ENCODE peak calls at places on chromosomes 11 and 22, in four cellular contexts. One of them, this sample, is unnamed.

GRCh38 chr11:129881570-129882170 is 13.7 kb downstream of the NFRKB start:
- DNase-seq in GM10248: peak; percentile 31
- DNase-seq in ovary: no peak
- DNase-seq in IMR-90: peak; percentile 21
- DNase-seq in this sample: peak; percentile 48

GRCh38 chr11:44049832-44050231 is 2.1 kb downstream of the ACCSL start:
- DNase-seq in GM10248: no peak
- DNase-seq in IMR-90: no peak
- DNase-seq in ovary: no peak
- DNase-seq in this sample: no peak

GRCh38 chr11:116548286-116548685 is 224.5 kb downstream of the BUD13 start:
- DNase-seq in GM10248: no peak
- DNase-seq in IMR-90: no peak
- DNase-seq in ovary: no peak
- DNase-seq in this sample: no peak

GRCh38 chr11:83220279-83220678 is 26.8 kb downstream of the ANKRD42 start:
- DNase-seq in GM10248: no peak
- DNase-seq in ovary: no peak
- DNase-seq in IMR-90: no peak
- DNase-seq in this sample: no peak

GRCh38 chr11:13349046-13349445 is 71.5 kb downstream of the BMAL1 start:
- DNase-seq in ovary: no peak
- DNase-seq in IMR-90: no peak
- DNase-seq in GM10248: no peak
- DNase-seq in this sample: no peak

GRCh38 chr22:46049726-46050450 is 72.9 kb upstream of the WNT7B start:
- DNase-seq in ovary: peak; percentile 31
- DNase-seq in GM10248: no peak
- DNase-seq in IMR-90: no peak
- DNase-seq in this sample: no peak

GRCh38 chr11:131538322-131538721 is 167.9 kb downstream of the NTM start:
- DNase-seq in IMR-90: no peak
- DNase-seq in GM10248: no peak
- DNase-seq in ovary: no peak
- DNase-seq in this sample: no peak

GRCh38 chr11:78061921-78062311 is 1.7 kb upstream of the THRSP start:
- DNase-seq in ovary: no peak
- DNase-seq in GM10248: no peak
- DNase-seq in IMR-90: no peak
- DNase-seq in this sample: no peak

GRCh38 chr22:29112680-29113079 is 39.8 kb downstream of the KREMEN1 start:
- DNase-seq in ovary: no peak
- DNase-seq in GM10248: no peak
- DNase-seq in IMR-90: peak; percentile 8
- DNase-seq in this sample: no peak

GRCh38 chr11:42951266-42951665 is 360.5 kb upstream of the API5 start:
- DNase-seq in IMR-90: no peak
- DNase-seq in ovary: no peak
- DNase-seq in GM10248: no peak
- DNase-seq in this sample: no peak

GRCh38 chr11:72141066-72141465 is 5.5 kb downstream of the FOLR3 start:
- DNase-seq in GM10248: no peak
- DNase-seq in ovary: no peak
- DNase-seq in IMR-90: peak; percentile 90
- DNase-seq in this sample: no peak

GRCh38 chr11:101127348-101127698 is 2.3 kb downstream of the PGR start:
- DNase-seq in GM10248: no peak
- DNase-seq in ovary: peak; percentile 53
- DNase-seq in IMR-90: no peak
- DNase-seq in this sample: peak; percentile 25

GRCh38 chr11:73969991-73970800 is 12.4 kb downstream of the UCP2 start:
- DNase-seq in ovary: no peak
- DNase-seq in GM10248: no peak
- DNase-seq in IMR-90: no peak
- DNase-seq in this sample: no peak

GRCh38 chr11:65574963-65575567 is 788 bp upstream of the EHBP1L1 start:
- DNase-seq in ovary: no peak
- DNase-seq in IMR-90: no peak
- DNase-seq in GM10248: no peak
- DNase-seq in this sample: peak; percentile 70

GRCh38 chr22:44848791-44849410 is 96.5 kb downstream of the ARHGAP8 start:
- DNase-seq in IMR-90: no peak
- DNase-seq in ovary: no peak
- DNase-seq in GM10248: no peak
- DNase-seq in this sample: no peak

GRCh38 chr11:62600367-62601113 is 1.1 kb downstream of the MTA2 start:
- DNase-seq in ovary: no peak
- DNase-seq in IMR-90: no peak
- DNase-seq in GM10248: no peak
- DNase-seq in this sample: peak; percentile 39

GRCh38 chr11:86150826-86151187 is 81.9 kb upstream of the PICALM start:
- DNase-seq in ovary: no peak
- DNase-seq in GM10248: no peak
- DNase-seq in IMR-90: no peak
- DNase-seq in this sample: no peak

GRCh38 chr22:19942886-19943664 is 1.5 kb upstream of the TXNRD2 start:
- DNase-seq in GM10248: peak; percentile 22
- DNase-seq in ovary: peak; percentile 68
- DNase-seq in IMR-90: peak; percentile 94
- DNase-seq in this sample: no peak

GRCh38 chr11:120601566-120601965 is 90.0 kb downstream of the GRIK4 start:
- DNase-seq in IMR-90: peak; percentile 55
- DNase-seq in GM10248: no peak
- DNase-seq in ovary: peak; percentile 14
- DNase-seq in this sample: no peak

GRCh38 chr11:112114460-112114859 is 27.8 kb downstream of the SDHD start:
- DNase-seq in GM10248: no peak
- DNase-seq in ovary: no peak
- DNase-seq in IMR-90: no peak
- DNase-seq in this sample: no peak

GRCh38 chr11:25992254-25992653 is 339.7 kb upstream of the ANO3 start:
- DNase-seq in GM10248: no peak
- DNase-seq in IMR-90: no peak
- DNase-seq in ovary: no peak
- DNase-seq in this sample: no peak

GRCh38 chr11:70772950-70773349 is 374.6 kb downstream of the CTTN start:
- DNase-seq in ovary: no peak
- DNase-seq in GM10248: no peak
- DNase-seq in IMR-90: no peak
- DNase-seq in this sample: no peak

GRCh38 chr11:118529584-118530175 is 1.3 kb upstream of the TMEM25 start:
- DNase-seq in IMR-90: no peak
- DNase-seq in GM10248: no peak
- DNase-seq in ovary: no peak
- DNase-seq in this sample: no peak

GRCh38 chr11:66230171-66230570 is 38.3 kb upstream of the RAB1B start:
- DNase-seq in IMR-90: no peak
- DNase-seq in ovary: no peak
- DNase-seq in GM10248: no peak
- DNase-seq in this sample: no peak

GRCh38 chr11:55172734-55173415 is 89.1 kb upstream of the TRIM48 start:
- DNase-seq in ovary: no peak
- DNase-seq in GM10248: no peak
- DNase-seq in IMR-90: no peak
- DNase-seq in this sample: no peak

GRCh38 chr22:45958971-45959370 is 18.0 kb downstream of the WNT7B start:
- DNase-seq in GM10248: no peak
- DNase-seq in ovary: no peak
- DNase-seq in IMR-90: no peak
- DNase-seq in this sample: no peak

GRCh38 chr22:45094826-45095225 is 68.9 kb upstream of the NUP50 start:
- DNase-seq in IMR-90: no peak
- DNase-seq in ovary: no peak
- DNase-seq in GM10248: no peak
- DNase-seq in this sample: no peak

GRCh38 chr11:71420455-71421241 is 27.5 kb downstream of the DHCR7 start:
- DNase-seq in ovary: no peak
- DNase-seq in IMR-90: peak; percentile 55
- DNase-seq in GM10248: peak; percentile 53
- DNase-seq in this sample: no peak

GRCh38 chr11:71114124-71114851 is 138.1 kb downstream of the SHANK2 start:
- DNase-seq in GM10248: no peak
- DNase-seq in ovary: no peak
- DNase-seq in IMR-90: no peak
- DNase-seq in this sample: no peak

GRCh38 chr11:102761646-102762238 is 18.7 kb downstream of the MMP10 start:
- DNase-seq in ovary: no peak
- DNase-seq in GM10248: no peak
- DNase-seq in IMR-90: no peak
- DNase-seq in this sample: no peak

GRCh38 chr11:111095327-111095726 is 150.2 kb upstream of the POU2AF2 start:
- DNase-seq in GM10248: no peak
- DNase-seq in ovary: no peak
- DNase-seq in IMR-90: no peak
- DNase-seq in this sample: no peak

GRCh38 chr11:63536669-63537292 is at the start of gene PLAAT4:
- DNase-seq in ovary: peak; percentile 69
- DNase-seq in GM10248: peak; percentile 72
- DNase-seq in IMR-90: peak; percentile 58
- DNase-seq in this sample: peak; percentile 63

GRCh38 chr11:19367051-19367709 is 126.4 kb upstream of the E2F8 start:
- DNase-seq in GM10248: no peak
- DNase-seq in ovary: no peak
- DNase-seq in IMR-90: peak; percentile 85
- DNase-seq in this sample: no peak

GRCh38 chr22:42052765-42053164 is 17.8 kb downstream of the NAGA start:
- DNase-seq in IMR-90: no peak
- DNase-seq in ovary: no peak
- DNase-seq in GM10248: no peak
- DNase-seq in this sample: no peak
- TF ChIP-seq CTCF in IMR-90: no peak
- TF ChIP-seq CTCF in ovary: no peak
- TF ChIP-seq CTCF in GM10248: no peak
- TF ChIP-seq CTCF in this sample: no peak

GRCh38 chr11:46383404-46383758 is 1.9 kb downstream of the MDK start:
- DNase-seq in GM10248: no peak
- DNase-seq in ovary: no peak
- DNase-seq in IMR-90: no peak
- DNase-seq in this sample: no peak
- TF ChIP-seq CTCF in GM10248: no peak
- TF ChIP-seq CTCF in ovary: no peak
- TF ChIP-seq CTCF in IMR-90: no peak
- TF ChIP-seq CTCF in this sample: no peak

GRCh38 chr11:128553662-128554392 is 33.5 kb downstream of the ETS1 start:
- DNase-seq in ovary: peak; percentile 41
- DNase-seq in IMR-90: peak; percentile 32
- DNase-seq in GM10248: no peak
- DNase-seq in this sample: no peak
- TF ChIP-seq CTCF in ovary: no peak
- TF ChIP-seq CTCF in IMR-90: no peak
- TF ChIP-seq CTCF in GM10248: peak; percentile 42
- TF ChIP-seq CTCF in this sample: peak; percentile 30

DNA sequence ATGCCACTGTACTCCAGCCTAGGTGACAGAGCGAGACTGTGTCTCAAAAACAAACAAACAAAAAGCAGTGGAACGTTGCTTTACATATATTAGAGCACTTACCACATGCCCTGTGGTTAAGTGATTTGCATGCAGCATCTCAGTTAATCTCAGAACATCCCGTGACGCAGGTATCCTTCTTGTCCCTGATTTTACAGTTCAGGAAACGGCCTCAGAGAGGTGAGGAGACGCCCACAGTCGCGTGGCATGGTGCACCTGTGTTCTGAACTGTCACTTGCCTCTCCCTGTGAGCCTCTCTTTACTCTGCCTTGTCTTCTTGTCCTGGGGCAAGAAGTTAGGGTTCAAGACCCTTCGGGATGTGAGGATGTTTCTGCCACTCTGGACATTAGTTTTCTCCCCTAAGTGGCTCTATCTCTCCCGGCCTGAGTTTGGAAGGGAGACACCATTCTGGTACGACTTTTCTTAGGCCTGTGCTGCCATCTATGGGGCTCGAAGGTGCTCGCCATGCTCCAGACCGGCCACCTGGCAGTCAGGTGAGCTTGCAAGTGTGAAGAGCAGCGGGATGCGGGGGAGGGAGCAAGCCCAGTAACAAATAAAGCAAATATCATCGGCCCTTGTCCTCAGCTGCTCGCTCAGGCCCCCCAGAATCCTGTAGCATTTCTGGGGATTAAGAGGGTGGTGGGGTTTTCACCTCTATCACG is 25.6 kb downstream of the YWHAH start:
- DNase-seq in GM10248: peak; percentile 82
- DNase-seq in ovary: peak; percentile 68
- DNase-seq in IMR-90: peak; percentile 66
- DNase-seq in this sample: peak; percentile 85
- TF ChIP-seq CTCF in GM10248: peak; percentile 62
- TF ChIP-seq CTCF in ovary: no peak
- TF ChIP-seq CTCF in IMR-90: peak; percentile 62
- TF ChIP-seq CTCF in this sample: peak; percentile 69

DNA sequence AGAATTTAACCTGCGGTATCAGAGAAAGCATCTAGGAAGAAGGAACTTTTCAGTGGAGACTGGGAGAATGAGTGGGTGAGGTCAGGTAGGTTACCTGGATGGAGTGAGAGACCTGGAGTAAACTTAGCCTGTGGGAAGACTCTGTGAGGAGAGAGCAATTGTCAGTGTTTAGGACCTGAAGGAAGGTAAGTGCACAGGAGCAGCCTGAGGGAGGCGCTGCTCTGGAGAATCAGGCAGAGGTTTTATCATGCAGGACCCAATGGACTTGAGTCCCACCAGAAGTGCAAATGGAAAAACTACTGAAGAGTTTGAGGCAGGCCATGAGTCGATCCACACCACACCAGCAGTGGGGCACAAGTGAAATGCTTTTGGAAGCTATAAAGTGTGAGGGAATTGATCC is 10.6 kb upstream of the IFTAP start:
- DNase-seq in IMR-90: no peak
- DNase-seq in GM10248: no peak
- DNase-seq in ovary: no peak
- DNase-seq in this sample: no peak
- TF ChIP-seq CTCF in IMR-90: no peak
- TF ChIP-seq CTCF in GM10248: no peak
- TF ChIP-seq CTCF in ovary: no peak
- TF ChIP-seq CTCF in this sample: no peak

GRCh38 chr11:68763926-68764657 is 12.8 kb upstream of the TESMIN start:
- DNase-seq in ovary: no peak
- DNase-seq in GM10248: no peak
- DNase-seq in IMR-90: no peak
- DNase-seq in this sample: no peak
- TF ChIP-seq CTCF in ovary: no peak
- TF ChIP-seq CTCF in GM10248: peak; percentile 13
- TF ChIP-seq CTCF in IMR-90: no peak
- TF ChIP-seq CTCF in this sample: peak; percentile 21

GRCh38 chr11:113481226-113481625 is 6.0 kb upstream of the DRD2 start:
- DNase-seq in GM10248: no peak
- DNase-seq in ovary: no peak
- DNase-seq in IMR-90: no peak
- DNase-seq in this sample: no peak
- TF ChIP-seq CTCF in GM10248: no peak
- TF ChIP-seq CTCF in ovary: no peak
- TF ChIP-seq CTCF in IMR-90: no peak
- TF ChIP-seq CTCF in this sample: no peak

GRCh38 chr22:37009490-37009889 is 9.8 kb downstream of the TST start:
- DNase-seq in ovary: no peak
- DNase-seq in GM10248: no peak
- DNase-seq in IMR-90: no peak
- DNase-seq in this sample: no peak
- TF ChIP-seq CTCF in ovary: no peak
- TF ChIP-seq CTCF in GM10248: no peak
- TF ChIP-seq CTCF in IMR-90: no peak
- TF ChIP-seq CTCF in this sample: no peak

This sample was measured in GM13977.